ENCODE peak calls at places on chromosomes 1 and 21, in four cellular contexts. O is anterior cingulate cortex, T is osteocyte, X is ELF-1. M is an unnamed sample.

GRCh38 chr1:201686709-201687455 is 142.1 kb upstream of the IPO9 start:
- DNase-seq in X (peak; percentile 25), O (no peak), T (no peak), M (peak; percentile 65)

GRCh38 chr1:208332774-208333126 is 88.6 kb upstream of the PLXNA2 start:
- DNase-seq in O (no peak), T (no peak), X (no peak), M (no peak)

GRCh38 chr1:209655832-209656231 is 3.6 kb upstream of the LAMB3 start:
- DNase-seq in O (no peak), T (no peak), X (no peak), M (no peak)

GRCh38 chr1:6471969-6472368 is 6.0 kb upstream of the TNFRSF25 start:
- DNase-seq in X (peak; percentile 55), O (no peak), T (no peak), M (no peak)

GRCh38 chr1:219941179-219942118 is 13.1 kb upstream of the SLC30A10 start:
- DNase-seq in X (no peak), T (no peak), O (no peak), M (no peak)

GRCh38 chr1:38274974-38275373 is 228.4 kb upstream of the POU3F1 start:
- DNase-seq in O (no peak), T (no peak), X (peak; percentile 29), M (no peak)

GRCh38 chr1:155078496-155079209 is at the start of gene EFNA3:
- DNase-seq in O (peak; percentile 71), T (no peak), X (no peak), M (peak; percentile 74)

GRCh38 chr1:1204998-1205768 is 1.2 kb downstream of the TNFRSF18 start:
- DNase-seq in T (no peak), O (no peak), X (no peak), M (no peak)

GRCh38 chr21:41375875-41376274 is 14.0 kb downstream of the MX2 start:
- DNase-seq in T (no peak), X (no peak), O (no peak), M (no peak)

GRCh38 chr1:191388283-191388682 is 770.0 kb upstream of the RGS18 start:
- DNase-seq in O (no peak), T (no peak), X (no peak), M (no peak)

GRCh38 chr1:2374260-2375155 is 16.8 kb downstream of the MORN1 start:
- DNase-seq in O (no peak), T (no peak), X (no peak), M (no peak)

GRCh38 chr1:36458910-36459309 is 5.3 kb downstream of the MRPS15 start:
- DNase-seq in T (no peak), O (no peak), X (no peak), M (no peak)

GRCh38 chr1:229380514-229381160 is 37.8 kb upstream of the CCSAP start:
- DNase-seq in O (no peak), T (no peak), X (no peak), M (no peak)

GRCh38 chr21:42811960-42812359 is 67.4 kb downstream of the WDR4 start:
- DNase-seq in X (no peak), O (no peak), T (peak; percentile 23), M (no peak)

GRCh38 chr21:28851645-28852044 is 141.0 kb downstream of the LTN1 start:
- DNase-seq in T (no peak), O (no peak), X (no peak), M (no peak)

GRCh38 chr1:67766117-67766978 is 66.9 kb downstream of the GNG12 start:
- DNase-seq in X (peak; percentile 57), O (no peak), T (no peak), M (no peak)

GRCh38 chr1:156060937-156061636 is at the start of gene RAB25:
- DNase-seq in O (no peak), T (no peak), X (peak; percentile 94), M (peak; percentile 94)

GRCh38 chr21:30234643-30235042 is 18.7 kb upstream of the CLDN8 start:
- DNase-seq in T (no peak), X (no peak), O (no peak), M (no peak)

GRCh38 chr1:180188103-180188506 is 33.4 kb downstream of the QSOX1 start:
- DNase-seq in T (no peak), X (peak; percentile 80), O (peak; percentile 15), M (peak; percentile 74)

GRCh38 chr1:39250460-39251240 is 46.2 kb downstream of the MACF1 start:
- DNase-seq in X (no peak), O (no peak), T (no peak), M (no peak)

GRCh38 chr1:19754482-19754881 is 45.2 kb downstream of the TMCO4 start:
- DNase-seq in T (no peak), O (no peak), X (peak; percentile 49), M (no peak)

M was measured in H9.